ENCODE peak calls at places on chromosomes 5 and 9, in four cellular contexts. K is IMR-90, J is GM12878, S is progenitor cell of endocrine pancreas. O is an unnamed sample.

GRCh38 chr9:16364347-16364746 is 506.1 kb downstream of the BNC2 start:
- DNase-seq in K (no peak), J (no peak), S (no peak), O (no peak)

GRCh38 chr9:133713211-133713959 is 24.8 kb downstream of the SARDH start:
- DNase-seq in K (no peak), J (no peak), S (no peak), O (no peak)

GRCh38 chr9:115276621-115277020 is 158.7 kb upstream of the TNC start:
- DNase-seq in K (peak), J (no peak), S (no peak), O (peak)

GRCh38 chr5:37915078-37915736 is 75.4 kb upstream of the GDNF start:
- DNase-seq in K (no peak), J (peak), S (no peak), O (no peak)

GRCh38 chr5:159504857-159505304 is 174.6 kb upstream of the IL12B start:
- DNase-seq in K (peak), J (no peak), S (no peak), O (peak)

GRCh38 chr5:112070022-112070421 is 313.0 kb upstream of the NREP start:
- DNase-seq in K (no peak), J (no peak), S (no peak), O (peak)

GRCh38 chr5:54211912-54212311 is 98.5 kb downstream of the ARL15 start:
- DNase-seq in K (no peak), J (no peak), S (no peak), O (no peak)

GRCh38 chr5:179617930-179618329 is 5.5 kb downstream of the HNRNPH1 start:
- DNase-seq in K (no peak), J (no peak), S (no peak), O (no peak)

GRCh38 chr5:129921204-129921603 is 16.9 kb downstream of the CHSY3 start:
- DNase-seq in K (no peak), J (no peak), S (no peak), O (peak)

GRCh38 chr5:141680751-141681201 is 1.3 kb downstream of the ARAP3 start:
- DNase-seq in K (peak), J (no peak), S (no peak), O (peak)

GRCh38 chr9:8071445-8071798 is 271.8 kb upstream of the DMAC1 start:
- DNase-seq in K (no peak), J (no peak), S (no peak), O (no peak)

GRCh38 chr5:138697720-138698360 is 55.4 kb upstream of the CTNNA1 start:
- DNase-seq in K (no peak), J (no peak), S (no peak), O (no peak)

GRCh38 chr5:173302546-173303155 is 25.6 kb downstream of the STC2 start:
- DNase-seq in K (peak), J (no peak), S (no peak), O (peak)

GRCh38 chr9:18909140-18910018 is 123.6 kb downstream of the SAXO1 start:
- DNase-seq in K (no peak), J (no peak), S (no peak), O (no peak)

GRCh38 chr5:107381189-107381856 is 289.4 kb downstream of the EFNA5 start:
- DNase-seq in K (peak), J (no peak), S (no peak), O (peak)

GRCh38 chr9:113632776-113633590 is 169.5 kb downstream of the RGS3 start:
- DNase-seq in K (peak), J (no peak), S (no peak), O (no peak)

GRCh38 chr5:169081008-169081724 is 219.8 kb downstream of the SLIT3 start:
- DNase-seq in K (no peak), J (no peak), S (no peak), O (no peak)

GRCh38 chr5:96336351-96336985 is 96.6 kb downstream of the PCSK1 start:
- DNase-seq in K (peak), J (no peak), S (peak), O (peak)

GRCh38 chr9:125732562-125732961 is 14.6 kb upstream of the PBX3 start:
- DNase-seq in K (no peak), J (no peak), S (no peak), O (peak)

GRCh38 chr9:123365881-123366528 is 10.0 kb downstream of the CRB2 start:
- DNase-seq in K (no peak), J (no peak), S (no peak), O (no peak)

GRCh38 chr9:131028931-131029573 is 20.1 kb downstream of the LAMC3 start:
- DNase-seq in K (no peak), J (no peak), S (no peak), O (no peak)
- TF ChIP-seq CTCF in K (no peak), J (no peak), S (no peak), O (no peak)

GRCh38 chr5:154771383-154771901 is 16.3 kb downstream of the LARP1 start:
- DNase-seq in K (peak), J (no peak), S (no peak), O (no peak)
- TF ChIP-seq CTCF in K (no peak), J (no peak), S (no peak), O (no peak)

DNA sequence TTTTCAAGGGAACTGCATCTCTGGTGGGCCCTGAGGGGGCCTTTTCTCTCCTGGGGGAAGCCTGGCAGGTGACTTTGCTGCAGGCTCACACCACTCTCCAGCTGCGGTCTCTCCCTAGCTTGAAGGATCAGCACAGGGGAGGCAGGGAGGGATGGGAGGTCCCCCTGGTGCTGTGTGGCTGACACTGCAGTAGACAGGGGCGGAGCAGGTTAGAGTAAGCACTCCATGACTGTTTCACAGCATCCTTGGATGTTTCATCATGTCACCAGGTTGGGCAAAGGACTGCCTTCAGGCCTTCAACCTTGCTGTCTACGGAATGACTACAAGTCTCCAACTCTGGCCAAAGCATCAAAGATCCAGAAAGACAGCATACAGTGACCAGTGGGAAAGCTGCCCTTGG is 470.7 kb downstream of the CDK5RAP2 start:
- DNase-seq in K (no peak), J (no peak), S (peak), O (no peak)
- TF ChIP-seq CTCF in K (peak), J (peak), S (peak), O (no peak)

DNA sequence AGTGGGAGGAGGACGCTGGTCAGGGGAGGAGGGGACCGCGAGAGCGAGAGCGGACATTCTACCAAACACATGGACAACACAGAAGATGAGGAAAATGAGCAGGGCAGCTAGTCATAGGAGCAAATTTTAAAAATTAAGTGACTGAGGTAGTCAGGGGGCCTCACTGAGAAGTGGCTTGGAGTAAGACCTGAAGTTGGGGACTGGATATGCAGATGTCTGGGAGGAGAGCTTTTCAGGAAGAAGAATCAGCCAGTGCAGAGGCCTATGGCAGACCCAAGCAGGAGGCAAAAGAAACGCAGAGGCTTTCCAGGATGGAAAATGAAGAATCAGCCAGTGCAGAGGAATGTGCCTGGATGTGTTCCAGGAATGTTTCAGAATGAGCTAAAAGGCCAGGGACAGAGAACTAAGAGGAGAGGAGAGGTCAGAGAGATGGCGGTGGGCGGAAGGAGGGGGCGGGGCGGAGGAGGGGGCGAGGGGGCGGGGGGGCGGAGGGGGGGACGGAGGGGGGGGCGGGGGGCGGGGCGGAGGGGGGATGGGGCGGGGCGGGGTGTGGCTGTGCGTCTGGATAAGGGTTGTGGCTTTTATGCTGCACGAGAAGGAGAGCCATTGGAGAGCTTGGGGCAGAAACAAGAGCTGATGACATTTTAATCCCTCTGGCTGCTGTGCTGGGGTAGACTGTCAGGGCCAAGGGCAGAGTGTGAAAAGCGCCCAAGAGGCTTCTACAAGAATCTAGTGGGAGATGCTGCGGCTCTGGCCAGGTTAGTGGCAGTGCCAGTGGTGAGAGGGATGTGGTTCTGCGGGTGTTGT is 129.6 kb downstream of the KCNIP1 start:
- DNase-seq in K (peak), J (peak), S (no peak), O (peak)
- TF ChIP-seq CTCF in K (no peak), J (no peak), S (no peak), O (no peak)

GRCh38 chr5:78062645-78063044 is 231.9 kb downstream of the AP3B1 start:
- DNase-seq in K (no peak), J (no peak), S (no peak), O (no peak)

GRCh38 chr5:78060421-78060820 is 234.1 kb downstream of the AP3B1 start:
- DNase-seq in K (peak), J (no peak), S (no peak), O (no peak)

GRCh38 chr5:78065073-78065472 is 229.4 kb downstream of the AP3B1 start:
- DNase-seq in K (no peak), J (no peak), S (no peak), O (peak)

GRCh38 chr5:78063495-78063894 is 231.0 kb downstream of the AP3B1 start:
- DNase-seq in K (no peak), J (no peak), S (no peak), O (no peak)

GRCh38 chr5:78065663-78066062 is 228.8 kb downstream of the AP3B1 start:
- DNase-seq in K (no peak), J (no peak), S (no peak), O (no peak)
- TF ChIP-seq CTCF in K (no peak), J (peak), S (no peak), O (peak)

GRCh38 chr9:12726795-12727194 is 33.6 kb downstream of the TYRP1 start:
- DNase-seq in K (no peak), J (no peak), S (no peak), O (no peak)

GRCh38 chr9:12720551-12720950 is 27.4 kb downstream of the TYRP1 start:
- DNase-seq in K (no peak), J (no peak), S (no peak), O (no peak)

GRCh38 chr9:12722131-12722530 is 28.9 kb downstream of the TYRP1 start:
- DNase-seq in K (no peak), J (no peak), S (no peak), O (peak)

GRCh38 chr9:12719431-12719830 is 26.2 kb downstream of the TYRP1 start:
- DNase-seq in K (peak), J (no peak), S (no peak), O (peak)

DNA sequence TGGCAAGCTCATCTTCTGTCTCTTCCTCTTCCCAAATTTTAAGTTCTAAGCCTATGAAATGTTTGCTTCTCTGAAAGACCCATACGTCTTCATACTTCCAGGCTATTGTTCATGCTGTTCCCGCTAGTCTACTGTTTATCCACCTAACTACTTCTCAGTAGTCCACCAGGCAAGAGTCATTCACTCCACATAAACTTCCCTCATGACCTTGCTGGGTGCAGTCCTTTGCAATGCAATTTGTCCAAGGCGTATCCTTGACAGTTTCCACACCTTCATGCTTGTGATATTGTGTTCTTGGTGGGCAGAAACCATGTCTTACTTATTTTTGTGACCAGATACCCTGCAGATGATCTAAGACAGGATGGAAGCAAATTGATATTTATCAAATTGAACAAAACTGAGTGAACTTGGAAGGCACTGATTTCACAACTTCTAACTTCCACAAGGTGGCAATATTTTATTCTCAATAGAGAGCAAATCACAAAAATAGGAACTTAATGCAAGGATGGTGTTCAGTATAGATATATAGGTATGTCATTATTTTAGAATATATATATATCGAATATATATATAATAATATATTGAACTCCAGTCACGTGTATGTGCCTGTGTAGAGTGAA is 30.3 kb downstream of the TYRP1 start:
- DNase-seq in K (peak), J (no peak), S (no peak), O (peak)
- TF ChIP-seq CTCF in K (peak), J (peak), S (peak), O (peak)

O was measured in epithelial cell of esophagus.